ENCODE peak calls at places on chromosomes 12 and 14, in six cellular contexts. J is effector memory CD8-positive, alpha-beta T cell; T is AG09309; U is cardiac muscle cell; Y is T-helper 2 cell; B is astrocyte of the spinal cord. P is an unnamed sample.

GRCh38 chr12:52865090-52865944 is 16.5 kb upstream of the KRT78 start:
- DNase-seq in J (no peak), Y (no peak), T (no peak), U (peak; percentile 83), B (peak; percentile 66), P (peak; percentile 10)

GRCh38 chr14:59292028-59292427 is 103.6 kb downstream of the DAAM1 start:
- DNase-seq in J (no peak), T (no peak), U (no peak), B (no peak), Y (no peak), P (no peak)

GRCh38 chr12:42756841-42757661 is 167.5 kb upstream of the PRICKLE1 start:
- DNase-seq in U (peak; percentile 88), B (peak; percentile 98), T (peak; percentile 80), J (no peak), Y (no peak), P (no peak)

GRCh38 chr12:122471324-122472226 is 29.2 kb downstream of the ZCCHC8 start:
- DNase-seq in Y (no peak), U (peak; percentile 85), T (peak; percentile 57), B (peak; percentile 83), J (no peak), P (peak; percentile 18)

GRCh38 chr12:77842430-77842829 is 11.7 kb downstream of the NAV3 start:
- DNase-seq in Y (no peak), J (no peak), B (no peak), T (no peak), U (no peak), P (no peak)

GRCh38 chr12:48442191-48442828 is 30.0 kb upstream of the ANP32D start:
- DNase-seq in J (no peak), B (no peak), U (no peak), Y (no peak), T (no peak), P (no peak)

GRCh38 chr14:102928412-102929348 is 6.2 kb downstream of the AMN start:
- DNase-seq in U (peak; percentile 73), T (no peak), Y (peak; percentile 57), B (no peak), J (peak; percentile 69), P (no peak)

GRCh38 chr12:106291342-106291741 is 11.2 kb upstream of the TCP11L2 start:
- DNase-seq in B (no peak), Y (no peak), J (no peak), U (peak; percentile 45), T (no peak), P (no peak)

GRCh38 chr12:110637869-110638441 is 24.0 kb downstream of the TCTN1 start:
- DNase-seq in B (no peak), Y (no peak), U (no peak), T (no peak), J (no peak), P (no peak)

GRCh38 chr12:79691299-79692248 is 810 bp upstream of the PAWR start:
- DNase-seq in Y (no peak), T (peak; percentile 72), B (peak; percentile 93), U (peak; percentile 83), J (no peak), P (no peak)

GRCh38 chr14:103597623-103598372 is 31.2 kb upstream of the KLC1 start:
- DNase-seq in J (no peak), U (peak; percentile 83), B (peak; percentile 86), Y (no peak), T (peak; percentile 57), P (no peak)

GRCh38 chr14:100882026-100882967 is 21.2 kb downstream of the RTL1 start:
- DNase-seq in Y (no peak), J (no peak), T (no peak), B (no peak), U (no peak), P (no peak)

GRCh38 chr12:113334786-113335539 is at the start of gene SLC8B1:
- DNase-seq in T (no peak), U (peak; percentile 85), Y (peak; percentile 87), B (peak; percentile 79), J (peak; percentile 82), P (peak; percentile 75)

GRCh38 chr14:96303981-96304380 is 48.0 kb downstream of the BDKRB1 start:
- DNase-seq in J (no peak), T (no peak), Y (no peak), B (peak; percentile 8), U (no peak), P (no peak)

GRCh38 chr14:60652674-60653387 is 3.6 kb upstream of the SIX1 start:
- DNase-seq in U (no peak), Y (no peak), J (no peak), B (no peak), T (no peak), P (no peak)

GRCh38 chr12:111170559-111170958 is 198.3 kb downstream of the PHETA1 start:
- DNase-seq in Y (no peak), B (no peak), T (no peak), J (no peak), U (no peak), P (peak; percentile 78)

GRCh38 chr12:80269953-80270552 is 170.7 kb downstream of the OTOGL start:
- DNase-seq in T (no peak), Y (no peak), B (peak; percentile 62), J (no peak), U (peak; percentile 66), P (no peak)

GRCh38 chr12:10701226-10701681 is 21.9 kb downstream of the YBX3 start:
- DNase-seq in J (no peak), U (no peak), B (no peak), T (peak; percentile 23), Y (peak; percentile 14), P (no peak)

GRCh38 chr14:23172572-23172971 is 10.9 kb downstream of the SLC7A8 start:
- DNase-seq in T (no peak), U (no peak), B (no peak), Y (no peak), J (no peak), P (no peak)

GRCh38 chr12:96323906-96324305 is 76.3 kb downstream of the CDK17 start:
- DNase-seq in Y (no peak), U (peak; percentile 25), J (no peak), T (no peak), B (no peak), P (no peak)

GRCh38 chr12:24795699-24796385 is 153.1 kb downstream of the BCAT1 start:
- DNase-seq in T (no peak), J (no peak), B (no peak), Y (no peak), U (no peak), P (no peak)

GRCh38 chr14:57736391-57736790 is 129.5 kb downstream of the SLC35F4 start:
- DNase-seq in B (no peak), U (no peak), J (no peak), Y (no peak), T (no peak), P (no peak)

GRCh38 chr12:110992909-110993308 is 72.5 kb upstream of the MYL2 start:
- DNase-seq in U (no peak), Y (no peak), T (no peak), B (no peak), J (no peak), P (no peak)

GRCh38 chr14:68853749-68854148 is 60.9 kb upstream of the ZFP36L1 start:
- DNase-seq in T (no peak), B (no peak), Y (no peak), U (no peak), J (no peak), P (no peak)

GRCh38 chr14:74609721-74610120 is 2.3 kb downstream of the LTBP2 start:
- DNase-seq in Y (no peak), U (no peak), B (peak; percentile 56), T (no peak), J (no peak), P (no peak)

GRCh38 chr12:72011374-72011773 is 72.7 kb downstream of the TPH2 start:
- DNase-seq in B (no peak), Y (no peak), J (no peak), T (no peak), U (peak; percentile 1), P (no peak)

GRCh38 chr12:50597200-50598195 is 92.7 kb downstream of the DIP2B start:
- DNase-seq in T (no peak), B (peak; percentile 77), Y (peak; percentile 37), U (peak; percentile 81), J (no peak), P (peak; percentile 43)

GRCh38 chr12:59067068-59067467 is 146.8 kb upstream of the LRIG3 start:
- DNase-seq in U (peak; percentile 38), J (no peak), Y (no peak), B (peak; percentile 86), T (peak; percentile 29), P (no peak)

GRCh38 chr14:75952489-75952888 is 29.3 kb downstream of the TGFB3 start:
- DNase-seq in B (no peak), U (no peak), Y (no peak), J (no peak), T (no peak), P (no peak)

GRCh38 chr14:98195256-98195655 is 1076.7 kb downstream of the BCL11B start:
- DNase-seq in Y (no peak), T (no peak), U (no peak), B (no peak), J (no peak), P (no peak)

GRCh38 chr14:65833256-65833880 is 420.8 kb downstream of the FUT8 start:
- DNase-seq in Y (no peak), U (no peak), T (no peak), B (no peak), J (no peak), P (no peak)

GRCh38 chr12:112218150-112218549 is 92.8 kb downstream of the TRAFD1 start:
- DNase-seq in J (no peak), Y (no peak), B (no peak), T (no peak), U (peak; percentile 29), P (no peak)

GRCh38 chr14:35556548-35556947 is 22.6 kb downstream of the INSM2 start:
- DNase-seq in T (no peak), J (no peak), U (no peak), Y (no peak), B (no peak), P (no peak)

GRCh38 chr12:2191534-2192153 is 138.9 kb downstream of the CACNA1C start:
- DNase-seq in Y (no peak), J (no peak), B (no peak), U (no peak), T (no peak), P (no peak)

GRCh38 chr14:97251423-97252155 is 454.4 kb downstream of the VRK1 start:
- DNase-seq in T (no peak), U (no peak), Y (no peak), B (no peak), J (no peak), P (peak; percentile 33)

P was measured in GDM1.